ENCODE peak calls at places on chromosomes 7 and 10, in seven cellular contexts. L, X, A, R, Q, G and V are unnamed samples.

GRCh38 chr7:91165846-91166230 is 98.4 kb upstream of the FZD1 start:
- DNase-seq in L (no peak), X (no peak), A (no peak), R (no peak), Q (no peak), G (no peak), V (peak)

GRCh38 chr10:75176046-75176445 is 34.5 kb upstream of the VDAC2 start:
- DNase-seq in L (no peak), X (no peak), A (no peak), R (no peak), Q (no peak), G (no peak), V (no peak)

GRCh38 chr10:52541082-52541481 is 227.0 kb downstream of the DKK1 start:
- DNase-seq in L (no peak), X (no peak), A (peak), R (no peak), Q (no peak), G (no peak), V (no peak)

GRCh38 chr10:43409385-43410109 is 561 bp upstream of the HNRNPF start:
- DNase-seq in L (no peak), X (peak), A (peak), R (peak), Q (no peak), G (peak), V (no peak)

GRCh38 chr10:7659560-7659959 is 7.2 kb downstream of the ITIH5 start:
- DNase-seq in L (no peak), X (no peak), A (no peak), R (no peak), Q (no peak), G (no peak), V (no peak)

GRCh38 chr10:132859084-132859855 is 73.3 kb upstream of the NKX6-2 start:
- DNase-seq in L (no peak), X (peak), A (no peak), R (no peak), Q (peak), G (no peak), V (no peak)

GRCh38 chr10:130578532-130579289 is 442.5 kb downstream of the GLRX3 start:
- DNase-seq in L (no peak), X (no peak), A (no peak), R (no peak), Q (no peak), G (no peak), V (no peak)

GRCh38 chr7:90952649-90952991 is 311.6 kb upstream of the FZD1 start:
- DNase-seq in L (no peak), X (no peak), A (no peak), R (no peak), Q (no peak), G (no peak), V (no peak)

GRCh38 chr7:105204953-105205352 is 183.8 kb downstream of the SRPK2 start:
- DNase-seq in L (no peak), X (no peak), A (no peak), R (no peak), Q (no peak), G (no peak), V (peak)

GRCh38 chr7:2631924-2632716 is at the start of gene TTYH3:
- DNase-seq in L (no peak), X (no peak), A (peak), R (no peak), Q (no peak), G (no peak), V (no peak)

GRCh38 chr7:98722402-98722801 is 105.3 kb downstream of the NPTX2 start:
- DNase-seq in L (no peak), X (no peak), A (no peak), R (no peak), Q (no peak), G (no peak), V (no peak)

GRCh38 chr7:149469806-149470205 is 8.9 kb upstream of the ZNF777 start:
- DNase-seq in L (no peak), X (no peak), A (no peak), R (no peak), Q (no peak), G (no peak), V (no peak)

GRCh38 chr10:62559481-62560206 is 185.5 kb downstream of the ZNF365 start:
- DNase-seq in L (no peak), X (no peak), A (peak), R (no peak), Q (no peak), G (no peak), V (no peak)

GRCh38 chr10:2146079-2146478 is 408.8 kb upstream of the ADARB2 start:
- DNase-seq in L (no peak), X (no peak), A (peak), R (no peak), Q (no peak), G (no peak), V (peak)

GRCh38 chr10:63466168-63466935 is 575 bp upstream of the JMJD1C start:
- DNase-seq in L (no peak), X (no peak), A (peak), R (peak), Q (peak), G (peak), V (peak)

GRCh38 chr10:80158598-80159127 is 26.1 kb downstream of the PLAC9 start:
- DNase-seq in L (no peak), X (no peak), A (peak), R (peak), Q (no peak), G (no peak), V (peak)

GRCh38 chr10:100742067-100742771 is 3.2 kb upstream of the PAX2 start:
- DNase-seq in L (no peak), X (no peak), A (no peak), R (no peak), Q (no peak), G (no peak), V (no peak)

GRCh38 chr10:10131984-10132383 is 885.7 kb upstream of the CELF2 start:
- DNase-seq in L (no peak), X (no peak), A (no peak), R (no peak), Q (no peak), G (no peak), V (no peak)

GRCh38 chr7:157558516-157558874 is 221.7 kb downstream of the DNAJB6 start:
- DNase-seq in L (no peak), X (no peak), A (no peak), R (no peak), Q (no peak), G (no peak), V (no peak)

GRCh38 chr10:117175901-117176534 is 21.3 kb upstream of the KCNK18 start:
- DNase-seq in L (peak), X (no peak), A (peak), R (peak), Q (peak), G (peak), V (peak)

GRCh38 chr7:31875424-31875823 is 188.4 kb downstream of the PPP1R17 start:
- DNase-seq in L (no peak), X (no peak), A (peak), R (no peak), Q (no peak), G (no peak), V (no peak)

GRCh38 chr10:3531097-3531645 is 253.8 kb downstream of the KLF6 start:
- DNase-seq in L (no peak), X (no peak), A (no peak), R (no peak), Q (no peak), G (no peak), V (peak)

GRCh38 chr7:27140108-27140842 is 3.2 kb downstream of the HOXA5 start:
- DNase-seq in L (no peak), X (no peak), A (no peak), R (no peak), Q (no peak), G (no peak), V (no peak)

GRCh38 chr10:124232686-124233545 is 139.5 kb upstream of the CHST15 start:
- DNase-seq in L (no peak), X (peak), A (no peak), R (no peak), Q (no peak), G (no peak), V (no peak)

GRCh38 chr10:55311823-55312431 is 510.9 kb upstream of the PCDH15 start:
- DNase-seq in L (no peak), X (no peak), A (no peak), R (no peak), Q (no peak), G (no peak), V (no peak)

GRCh38 chr7:141320287-141320686 is 230.9 kb upstream of the AGK start:
- DNase-seq in L (no peak), X (no peak), A (peak), R (no peak), Q (no peak), G (no peak), V (no peak)

GRCh38 chr10:60082341-60083038 is 176.1 kb upstream of the CCDC6 start:
- DNase-seq in L (no peak), X (no peak), A (no peak), R (no peak), Q (no peak), G (no peak), V (no peak)

GRCh38 chr7:1331026-1331425 is 98.4 kb downstream of the UNCX start:
- DNase-seq in L (no peak), X (no peak), A (no peak), R (no peak), Q (no peak), G (no peak), V (peak)

GRCh38 chr7:125675628-125676027 is 746.0 kb upstream of the POT1 start:
- DNase-seq in L (no peak), X (no peak), A (no peak), R (no peak), Q (no peak), G (no peak), V (no peak)

GRCh38 chr7:143048827-143049226 is 3.3 kb upstream of the OR6V1 start:
- DNase-seq in L (no peak), X (no peak), A (no peak), R (no peak), Q (no peak), G (no peak), V (no peak)

GRCh38 chr7:146655928-146656797 is 539.6 kb downstream of the CNTNAP2 start:
- DNase-seq in L (no peak), X (no peak), A (peak), R (no peak), Q (no peak), G (no peak), V (no peak)

GRCh38 chr10:112053895-112054294 is 129.7 kb downstream of the GPAM start:
- DNase-seq in L (no peak), X (no peak), A (no peak), R (no peak), Q (no peak), G (no peak), V (no peak)

GRCh38 chr10:24360286-24361127 is 151.6 kb downstream of the KIAA1217 start:
- DNase-seq in L (no peak), X (no peak), A (peak), R (peak), Q (peak), G (peak), V (peak)

GRCh38 chr10:601356-601963 is 88.0 kb downstream of the DIP2C start:
- DNase-seq in L (no peak), X (peak), A (no peak), R (no peak), Q (no peak), G (no peak), V (no peak)

GRCh38 chr7:139772837-139773236 is 5.0 kb downstream of the HIPK2 start:
- DNase-seq in L (no peak), X (no peak), A (no peak), R (no peak), Q (no peak), G (no peak), V (no peak)

GRCh38 chr7:135774284-135774683 is 25.7 kb upstream of the FAM180A start:
- DNase-seq in L (no peak), X (no peak), A (peak), R (no peak), Q (no peak), G (no peak), V (peak)

GRCh38 chr7:150339369-150339768 is 2.1 kb downstream of the RARRES2 start:
- DNase-seq in L (no peak), X (peak), A (no peak), R (no peak), Q (no peak), G (no peak), V (peak)

GRCh38 chr10:70540089-70540788 is 61.7 kb downstream of the PALD1 start:
- DNase-seq in L (no peak), X (no peak), A (no peak), R (no peak), Q (peak), G (peak), V (no peak)

GRCh38 chr7:91324663-91325062 is 60.4 kb downstream of the FZD1 start:
- DNase-seq in L (no peak), X (no peak), A (no peak), R (no peak), Q (no peak), G (no peak), V (no peak)